ENCODE peak calls at places on chromosome 14, in nine cellular contexts. F, O, L, T, U, A, S, C and K are unnamed samples.

GRCh38 chr14:99524804-99525698 is 43.8 kb downstream of the CCNK start:
- DNase-seq in T (no peak), C (no peak), O (no peak), A (no peak), F (no peak), S (no peak), L (no peak), U (no peak), K (no peak)

GRCh38 chr14:55399912-55400311 is 11.7 kb downstream of the ATG14 start:
- DNase-seq in U (no peak), S (no peak), C (no peak), F (no peak), A (no peak), O (no peak), L (no peak), T (no peak), K (no peak)

GRCh38 chr14:20343855-20344205 is 395 bp downstream of the PARP2 start:
- DNase-seq in S (no peak), A (no peak), L (no peak), U (no peak), T (no peak), O (no peak), F (no peak), C (no peak), K (no peak)

GRCh38 chr14:56205906-56206305 is 87.7 kb downstream of the PELI2 start:
- DNase-seq in S (no peak), F (no peak), C (no peak), L (no peak), O (no peak), T (no peak), U (no peak), A (no peak), K (no peak)

GRCh38 chr14:61586539-61587396 is 108.5 kb upstream of the HIF1A start:
- DNase-seq in T (no peak), A (no peak), C (no peak), S (no peak), O (no peak), L (no peak), F (no peak), U (peak; percentile 78), K (no peak)

GRCh38 chr14:61213116-61213720 is 67.9 kb downstream of the TMEM30B start:
- DNase-seq in A (no peak), O (no peak), S (no peak), C (no peak), L (no peak), F (no peak), T (no peak), U (no peak), K (no peak)

GRCh38 chr14:61121293-61121897 is 140.3 kb downstream of the SLC38A6 start:
- DNase-seq in C (no peak), F (no peak), O (no peak), S (no peak), U (no peak), L (no peak), A (no peak), T (no peak), K (no peak)

GRCh38 chr14:32813401-32813800 is 125.3 kb upstream of the NPAS3 start:
- DNase-seq in C (no peak), T (no peak), A (no peak), S (no peak), U (no peak), L (no peak), O (no peak), F (no peak), K (no peak)

GRCh38 chr14:100840751-100841444 is 15.0 kb downstream of the MEG3 start:
- DNase-seq in C (no peak), O (no peak), T (no peak), L (no peak), A (no peak), U (peak; percentile 51), F (no peak), S (no peak), K (no peak)

GRCh38 chr14:99035712-99036593 is 236.0 kb downstream of the BCL11B start:
- DNase-seq in C (no peak), O (peak; percentile 81), S (peak; percentile 97), F (peak; percentile 84), A (no peak), L (peak; percentile 94), T (peak; percentile 10), U (peak; percentile 97), K (peak; percentile 37)

GRCh38 chr14:100955201-100955600 is 51.7 kb upstream of the RTL1 start:
- DNase-seq in T (no peak), S (no peak), F (no peak), C (no peak), L (no peak), O (no peak), U (no peak), A (no peak), K (no peak)

GRCh38 chr14:80587096-80587724 is 354.3 kb downstream of the CEP128 start:
- DNase-seq in A (peak; percentile 17), C (peak; percentile 25), L (no peak), T (peak; percentile 30), O (no peak), F (no peak), U (no peak), S (no peak), K (no peak)

GRCh38 chr14:77409131-77409533 is 14.2 kb downstream of the NOXRED1 start:
- DNase-seq in S (no peak), A (no peak), T (peak; percentile 41), O (no peak), C (no peak), U (no peak), L (no peak), F (peak; percentile 48), K (no peak)
- TF ChIP-seq CTCF in S (no peak), A (peak; percentile 33), T (peak; percentile 83), O (no peak), C (no peak), U (no peak), L (no peak), F (peak; percentile 67), K (no peak)

DNA sequence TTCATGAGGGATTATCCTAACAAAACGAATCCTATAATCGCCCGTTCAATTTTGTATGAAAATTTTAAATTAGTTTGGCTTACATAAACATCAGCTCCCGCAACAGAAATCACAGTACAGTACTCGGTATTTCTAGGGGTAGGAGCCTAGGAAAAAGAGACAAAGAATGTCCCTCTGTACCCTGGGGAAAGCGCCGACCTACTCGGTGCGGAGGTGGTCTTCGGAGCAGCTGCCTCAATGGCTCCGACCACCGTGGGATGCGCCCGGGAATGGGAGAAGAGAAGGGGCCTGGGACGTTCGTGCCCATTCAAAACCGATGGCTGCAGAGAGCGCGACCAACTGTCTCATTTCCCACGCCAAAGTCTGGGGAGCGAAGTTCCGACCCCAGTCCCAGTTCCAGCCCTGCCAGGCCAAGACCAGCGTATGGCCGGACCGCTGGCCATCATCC is 627 bp downstream of the GNPNAT1 start:
- DNase-seq in C (no peak), F (no peak), A (no peak), O (no peak), L (no peak), U (no peak), T (no peak), S (no peak), K (no peak)
- TF ChIP-seq CTCF in C (no peak), F (no peak), A (no peak), O (no peak), L (no peak), U (no peak), T (no peak), S (no peak), K (no peak)

GRCh38 chr14:70955543-70956480 is 48.6 kb downstream of the PCNX1 start:
- DNase-seq in U (no peak), L (no peak), T (peak; percentile 29), F (no peak), O (no peak), S (no peak), A (peak; percentile 12), C (peak; percentile 12), K (no peak)
- TF ChIP-seq CTCF in U (peak; percentile 41), L (no peak), T (peak; percentile 66), F (peak; percentile 68), O (no peak), S (no peak), A (peak; percentile 82), C (peak; percentile 37), K (no peak)

GRCh38 chr14:97723834-97724770 is 926.9 kb downstream of the VRK1 start:
- DNase-seq in O (no peak), S (no peak), F (no peak), L (no peak), A (no peak), T (no peak), U (no peak), C (no peak), K (no peak)
- TF ChIP-seq CTCF in O (no peak), S (no peak), F (no peak), L (no peak), A (no peak), T (no peak), U (no peak), C (no peak), K (no peak)

GRCh38 chr14:64772394-64772950 is 68.2 kb downstream of the PLEKHG3 start:
- DNase-seq in S (no peak), F (peak; percentile 68), L (peak; percentile 44), U (peak; percentile 60), T (peak; percentile 19), C (no peak), A (no peak), O (no peak), K (no peak)
- TF ChIP-seq CTCF in S (no peak), F (peak; percentile 51), L (no peak), U (no peak), T (peak; percentile 74), C (no peak), A (peak; percentile 16), O (no peak), K (no peak)

GRCh38 chr14:86865934-86866333 is 1127.0 kb downstream of the GALC start:
- DNase-seq in L (no peak), A (no peak), T (no peak), C (no peak), O (no peak), S (no peak), U (no peak), F (peak; percentile 34), K (no peak)
- TF ChIP-seq CTCF in L (no peak), A (no peak), T (peak; percentile 48), C (no peak), O (no peak), S (no peak), U (no peak), F (peak; percentile 27), K (no peak)

GRCh38 chr14:105400016-105400415 is 1.7 kb downstream of the TEX22 start:
- DNase-seq in C (no peak), A (no peak), S (no peak), L (no peak), U (no peak), T (no peak), O (no peak), F (no peak), K (no peak)

GRCh38 chr14:105399441-105399775 is 1.1 kb downstream of the TEX22 start:
- DNase-seq in O (no peak), A (no peak), T (no peak), F (no peak), S (no peak), C (no peak), L (no peak), U (no peak), K (no peak)

GRCh38 chr14:105398726-105399440 is 545 bp downstream of the TEX22 start:
- DNase-seq in A (no peak), O (no peak), T (peak; percentile 50), C (no peak), S (no peak), F (peak; percentile 51), L (no peak), U (no peak), K (no peak)

GRCh38 chr14:105397350-105397931 is 897 bp upstream of the TEX22 start:
- DNase-seq in U (no peak), F (no peak), O (no peak), S (no peak), T (no peak), A (no peak), C (no peak), L (no peak), K (no peak)

GRCh38 chr14:105398044-105398725 is at the start of gene TEX22:
- DNase-seq in L (peak; percentile 94), T (peak; percentile 61), C (peak; percentile 98), F (peak; percentile 77), O (peak; percentile 90), U (peak; percentile 92), S (peak; percentile 87), A (peak; percentile 98), K (peak; percentile 91)
- TF ChIP-seq CTCF in L (no peak), T (peak; percentile 56), C (no peak), F (no peak), O (no peak), U (no peak), S (no peak), A (peak; percentile 33), K (no peak)